ENCODE peak calls at places on chromosomes 13 and 19, in seven cellular contexts. E is neuronal stem cell, K is mesenchymal stem cell, M is H1, R is trophoblast cell, F is IMR-90, W is H9. L is an unnamed sample.
A peak's percentile ranks its signal among the peaks of the same experiment; 100 is the strongest.

GRCh38 chr19:1728816-1729567 is 24.3 kb upstream of the ONECUT3 start:
- DNase-seq in E (no peak), F (no peak), K (no peak), M (no peak), W (no peak), R (no peak), L (no peak)

GRCh38 chr13:37047846-37048245 is 11.6 kb downstream of the SUPT20H start:
- DNase-seq in E (no peak), M (no peak), K (no peak), R (no peak), W (no peak), F (no peak), L (no peak)

GRCh38 chr13:113842336-113843062 is 21.4 kb downstream of the GAS6 start:
- DNase-seq in K (no peak), M (no peak), W (no peak), E (no peak), F (no peak), R (no peak), L (no peak)

GRCh38 chr13:48253849-48254248 is 20.8 kb downstream of the ITM2B start:
- DNase-seq in E (no peak), M (no peak), R (no peak), K (peak; percentile 33), W (no peak), F (no peak), L (no peak)

GRCh38 chr13:114047358-114047881 is 73.5 kb upstream of the C13orf46 start:
- DNase-seq in K (peak; percentile 63), M (no peak), E (no peak), F (peak; percentile 43), W (no peak), R (no peak), L (no peak)

GRCh38 chr13:107211073-107211472 is 643.1 kb upstream of the ARGLU1 start:
- DNase-seq in F (peak; percentile 97), E (peak; percentile 70), W (peak; percentile 64), K (peak; percentile 96), M (peak; percentile 27), R (peak; percentile 87), L (peak; percentile 77)

GRCh38 chr19:45507864-45508680 is 793 bp downstream of the VASP start:
- DNase-seq in R (peak; percentile 86), F (no peak), K (peak; percentile 28), E (no peak), W (peak; percentile 88), M (no peak), L (peak; percentile 90)

GRCh38 chr19:50311723-50312635 is 17.2 kb downstream of the KCNC3 start:
- DNase-seq in F (no peak), R (no peak), W (peak; percentile 85), E (no peak), K (no peak), M (peak; percentile 67), L (peak; percentile 78)

GRCh38 chr19:3509566-3509989 is 3.5 kb downstream of the FZR1 start:
- DNase-seq in E (no peak), F (peak; percentile 80), M (no peak), K (peak; percentile 80), R (peak; percentile 92), W (no peak), L (no peak)

GRCh38 chr19:28887920-28888618 is 324.9 kb downstream of the UQCRFS1 start:
- DNase-seq in K (no peak), W (peak; percentile 46), E (peak; percentile 35), M (peak; percentile 38), R (no peak), F (no peak), L (peak; percentile 28)

GRCh38 chr19:50362656-50363424 is 2.6 kb downstream of the NAPSA start:
- DNase-seq in R (no peak), W (no peak), K (no peak), M (no peak), E (no peak), F (no peak), L (no peak)

GRCh38 chr19:35223084-35223790 is 5.3 kb downstream of the FAM187B start:
- DNase-seq in K (no peak), R (no peak), E (no peak), W (no peak), M (no peak), F (no peak), L (no peak)

GRCh38 chr19:27887946-27888345 is 1325.0 kb downstream of the UQCRFS1 start:
- DNase-seq in K (no peak), W (no peak), M (no peak), F (no peak), E (no peak), R (no peak), L (no peak)

GRCh38 chr19:43731854-43732253 is 16.0 kb downstream of the IRGC start:
- DNase-seq in F (peak; percentile 11), R (no peak), K (no peak), E (no peak), M (no peak), W (no peak), L (no peak)

GRCh38 chr19:10503002-10503789 is at the start of gene KEAP1:
- DNase-seq in K (peak; percentile 54), R (peak; percentile 60), M (no peak), E (peak; percentile 50), W (peak; percentile 55), F (no peak), L (peak; percentile 70)

GRCh38 chr19:28242317-28242927 is 970.5 kb downstream of the UQCRFS1 start:
- DNase-seq in R (no peak), E (peak; percentile 70), K (no peak), M (no peak), W (peak; percentile 55), F (no peak), L (peak; percentile 73)

GRCh38 chr13:62702502-62702901 is 1286.9 kb upstream of the PCDH20 start:
- DNase-seq in W (no peak), F (no peak), E (no peak), M (no peak), R (no peak), K (no peak), L (no peak)

GRCh38 chr13:77860621-77861020 is 58.0 kb downstream of the EDNRB start:
- DNase-seq in W (no peak), F (peak; percentile 93), K (peak; percentile 85), M (no peak), E (no peak), R (peak; percentile 31), L (no peak)

GRCh38 chr19:40521276-40521675 is 54.5 kb downstream of the SPTBN4 start:
- DNase-seq in K (peak; percentile 23), M (no peak), W (no peak), F (peak; percentile 29), E (no peak), R (peak; percentile 30), L (no peak)

GRCh38 chr13:74696148-74696922 is 562.1 kb upstream of the KLF12 start:
- DNase-seq in M (no peak), F (no peak), E (no peak), K (no peak), W (no peak), R (no peak), L (peak; percentile 45)

GRCh38 chr13:74695021-74695800 is 561.0 kb upstream of the KLF12 start:
- DNase-seq in R (no peak), W (no peak), K (no peak), M (no peak), E (no peak), F (no peak), L (peak; percentile 86)
- H3K79me1 ChIP-seq in R (no peaks in the 10 kb centered on the region), W (no peaks in the 10 kb centered on the region), K (no peaks in the 10 kb centered on the region), M (no peaks in the 10 kb centered on the region), E (no peaks in the 10 kb centered on the region), F (no peaks in the 10 kb centered on the region), L (no peaks in the 10 kb centered on the region)

GRCh38 chr13:32802159-32802558 is 214.1 kb upstream of the KL start:
- DNase-seq in F (no peak), R (no peak), E (no peak), K (no peak), W (no peak), M (no peak), L (no peak)

GRCh38 chr13:32804673-32805260 is 211.5 kb upstream of the KL start:
- DNase-seq in K (peak; percentile 22), M (no peak), W (no peak), F (peak; percentile 51), R (no peak), E (no peak), L (no peak)
- H3K79me1 ChIP-seq in K (no peaks in the 10 kb centered on the region), M (no peaks in the 10 kb centered on the region), W (no peaks in the 10 kb centered on the region), F (no peaks in the 10 kb centered on the region), R (no peaks in the 10 kb centered on the region), E (no peaks in the 10 kb centered on the region), L (no peaks in the 10 kb centered on the region)

GRCh38 chr13:108984251-108984920 is 355.0 kb downstream of the MYO16 start:
- DNase-seq in R (no peak), E (no peak), M (no peak), F (no peak), W (no peak), K (no peak), L (no peak)
- H3K79me1 ChIP-seq in R (no peaks in the 10 kb centered on the region), E (no peaks in the 10 kb centered on the region), M (no peaks in the 10 kb centered on the region), F (no peaks in the 10 kb centered on the region), W (no peaks in the 10 kb centered on the region), K (no peaks in the 10 kb centered on the region), L (no peaks in the 10 kb centered on the region)

GRCh38 chr19:690203-690602 is 5.0 kb downstream of the PRSS57 start:
- DNase-seq in K (no peak), W (no peak), E (no peak), M (no peak), F (no peak), R (no peak), L (no peak)
- H3K79me1 ChIP-seq in K (no peaks in the 10 kb centered on the region), W (no peaks in the 10 kb centered on the region), E (no peaks in the 10 kb centered on the region), M (no peaks in the 10 kb centered on the region), F (no peaks in the 10 kb centered on the region), R (no peaks in the 10 kb centered on the region), L (no peaks in the 10 kb centered on the region)

GRCh38 chr19:12884627-12884925 is 2.4 kb downstream of the KLF1 start:
- DNase-seq in F (no peak), E (no peak), M (no peak), K (no peak), W (no peak), R (no peak), L (no peak)

GRCh38 chr19:12882589-12882988 is 1.3 kb upstream of the DNASE2 start:
- DNase-seq in R (no peak), M (no peak), E (no peak), F (no peak), W (no peak), K (no peak), L (no peak)

GRCh38 chr19:12884926-12885748 is 1.9 kb downstream of the KLF1 start:
- DNase-seq in E (peak; percentile 42), M (peak; percentile 94), F (peak; percentile 28), W (peak; percentile 99), K (peak; percentile 30), R (peak; percentile 78), L (peak; percentile 98)

GRCh38 chr19:12885749-12886706 is 973 bp downstream of the KLF1 start:
- DNase-seq in F (no peak), E (no peak), M (no peak), R (no peak), W (no peak), K (no peak), L (peak; percentile 88)

GRCh38 chr19:12884202-12884601 is 2.8 kb downstream of the KLF1 start:
- DNase-seq in R (no peak), K (no peak), F (no peak), M (no peak), W (no peak), E (no peak), L (no peak)
- H3K79me1 ChIP-seq in R (peaks cover 4% of the 10 kb centered on the region), K (no peaks in the 10 kb centered on the region), F (peaks cover 7% of the 10 kb centered on the region), M (no peaks in the 10 kb centered on the region), W (no peaks in the 10 kb centered on the region), E (no peaks in the 10 kb centered on the region), L (no peaks in the 10 kb centered on the region)

GRCh38 chr19:33689138-33689746 is 67.5 kb downstream of the CHST8 start:
- DNase-seq in W (no peak), R (no peak), F (no peak), K (no peak), E (no peak), M (no peak), L (no peak)
- H3K79me1 ChIP-seq in W (no peaks in the 10 kb centered on the region), R (no peaks in the 10 kb centered on the region), F (no peaks in the 10 kb centered on the region), K (no peaks in the 10 kb centered on the region), E (peaks cover 2% of the 10 kb centered on the region), M (peaks cover 2% of the 10 kb centered on the region), L (no peaks in the 10 kb centered on the region)